ENCODE peak calls at places on chromosomes 2 and 18, in eight cellular contexts. Q, T, B, N, M, H, K and Y are unnamed samples. For H4K20me1, the result is how much of the 10 kb centered on the place peaks cover.

GRCh38 chr18:3720818-3721545 is 271.0 kb downstream of the TGIF1 start:
- DNase-seq in M (no peak), K (no peak), Q (no peak), B (no peak), T (no peak), H (no peak), N (peak), Y (no peak)

GRCh38 chr2:70440621-70441020 is 113.0 kb downstream of the TGFA start:
- DNase-seq in Q (no peak), K (no peak), N (no peak), M (no peak), B (no peak), T (no peak), H (no peak), Y (no peak)

GRCh38 chr18:79940814-79941472 is 10.5 kb downstream of the SLC66A2 start:
- DNase-seq in Q (no peak), H (no peak), M (no peak), B (no peak), K (no peak), N (no peak), T (no peak), Y (no peak)

GRCh38 chr18:79576686-79577351 is 102.8 kb upstream of the CTDP1 start:
- DNase-seq in M (no peak), Q (peak), K (no peak), T (peak), H (no peak), B (no peak), N (no peak), Y (no peak)

GRCh38 chr2:205947621-205948495 is 138.1 kb downstream of the INO80D start:
- DNase-seq in T (peak), B (peak), M (peak), H (peak), N (peak), K (peak), Q (peak), Y (no peak)

GRCh38 chr18:48956378-48956777 is 5.6 kb upstream of the SMAD7 start:
- DNase-seq in K (no peak), M (no peak), H (no peak), Q (peak), T (peak), N (no peak), B (no peak), Y (no peak)

GRCh38 chr18:59517446-59518171 is 158.5 kb upstream of the LMAN1 start:
- DNase-seq in N (no peak), T (peak), Q (peak), M (peak), B (peak), H (peak), K (no peak), Y (no peak)

GRCh38 chr2:120324926-120325325 is 21.0 kb upstream of the INHBB start:
- DNase-seq in T (no peak), K (no peak), M (no peak), H (no peak), Q (no peak), B (no peak), N (no peak), Y (no peak)

GRCh38 chr2:174729797-174730529 is 34.3 kb downstream of the CHRNA1 start:
- DNase-seq in N (no peak), K (no peak), T (peak), B (peak), M (peak), H (no peak), Q (peak), Y (no peak)

GRCh38 chr2:127254386-127254981 is 34.4 kb upstream of the CYP27C1 start:
- DNase-seq in N (no peak), B (no peak), Q (peak), M (no peak), K (no peak), H (no peak), T (peak), Y (no peak)

GRCh38 chr2:16031055-16031847 is 90.9 kb downstream of the MYCN start:
- DNase-seq in B (no peak), M (no peak), T (no peak), K (no peak), Q (no peak), N (no peak), H (no peak), Y (no peak)

GRCh38 chr2:84888401-84889276 is 7.8 kb upstream of the TRABD2A start:
- DNase-seq in M (no peak), H (no peak), K (no peak), N (peak), B (no peak), Q (peak), T (peak), Y (peak)

GRCh38 chr2:100303744-100304143 is 18.6 kb downstream of the LONRF2 start:
- DNase-seq in T (no peak), K (no peak), M (no peak), H (no peak), N (no peak), B (no peak), Q (no peak), Y (no peak)

GRCh38 chr2:61536086-61536722 is 2.0 kb downstream of the XPO1 start:
- DNase-seq in K (no peak), M (no peak), H (peak), N (peak), Q (peak), B (peak), T (peak), Y (no peak)

GRCh38 chr2:216943109-216943508 is 83.2 kb upstream of the TNP1 start:
- DNase-seq in K (no peak), T (no peak), H (no peak), N (no peak), M (no peak), B (no peak), Q (no peak), Y (no peak)

GRCh38 chr2:209973328-209973727 is 29.1 kb upstream of the RPE start:
- DNase-seq in M (no peak), K (no peak), B (no peak), T (no peak), N (no peak), H (no peak), Q (no peak), Y (no peak)

GRCh38 chr2:17830053-17831034 is 14.1 kb downstream of the MSGN1 start:
- DNase-seq in B (peak), K (peak), Q (peak), N (peak), M (peak), H (peak), T (peak), Y (no peak)

GRCh38 chr2:26693287-26693849 is 846 bp downstream of the KCNK3 start:
- DNase-seq in H (no peak), K (no peak), T (no peak), M (peak), N (no peak), B (no peak), Q (no peak), Y (no peak)

GRCh38 chr2:189580662-189581353 is at the start of gene SLC40A1:
- DNase-seq in B (peak), T (peak), Q (peak), K (no peak), M (peak), N (no peak), H (peak), Y (no peak)

GRCh38 chr2:13230221-13230620 is 513.5 kb downstream of the TRIB2 start:
- DNase-seq in M (no peak), N (no peak), K (no peak), T (no peak), H (no peak), Q (no peak), B (no peak), Y (no peak)

GRCh38 chr2:238761802-238762373 is 86.0 kb upstream of the TWIST2 start:
- DNase-seq in K (no peak), H (no peak), T (peak), M (peak), B (no peak), N (no peak), Q (peak), Y (no peak)

GRCh38 chr18:35289293-35290069 is 548 bp downstream of the ZSCAN30 start:
- DNase-seq in B (no peak), Q (peak), M (peak), T (peak), K (no peak), H (peak), N (peak), Y (no peak)

GRCh38 chr18:70636991-70637390 is 348.1 kb downstream of the SOCS6 start:
- DNase-seq in N (no peak), M (no peak), Q (no peak), B (no peak), T (peak), H (no peak), K (no peak), Y (no peak)

GRCh38 chr2:149715005-149715592 is 127.5 kb upstream of the MMADHC start:
- DNase-seq in N (peak), H (peak), Q (peak), K (peak), M (peak), T (peak), B (peak), Y (no peak)

DNA sequence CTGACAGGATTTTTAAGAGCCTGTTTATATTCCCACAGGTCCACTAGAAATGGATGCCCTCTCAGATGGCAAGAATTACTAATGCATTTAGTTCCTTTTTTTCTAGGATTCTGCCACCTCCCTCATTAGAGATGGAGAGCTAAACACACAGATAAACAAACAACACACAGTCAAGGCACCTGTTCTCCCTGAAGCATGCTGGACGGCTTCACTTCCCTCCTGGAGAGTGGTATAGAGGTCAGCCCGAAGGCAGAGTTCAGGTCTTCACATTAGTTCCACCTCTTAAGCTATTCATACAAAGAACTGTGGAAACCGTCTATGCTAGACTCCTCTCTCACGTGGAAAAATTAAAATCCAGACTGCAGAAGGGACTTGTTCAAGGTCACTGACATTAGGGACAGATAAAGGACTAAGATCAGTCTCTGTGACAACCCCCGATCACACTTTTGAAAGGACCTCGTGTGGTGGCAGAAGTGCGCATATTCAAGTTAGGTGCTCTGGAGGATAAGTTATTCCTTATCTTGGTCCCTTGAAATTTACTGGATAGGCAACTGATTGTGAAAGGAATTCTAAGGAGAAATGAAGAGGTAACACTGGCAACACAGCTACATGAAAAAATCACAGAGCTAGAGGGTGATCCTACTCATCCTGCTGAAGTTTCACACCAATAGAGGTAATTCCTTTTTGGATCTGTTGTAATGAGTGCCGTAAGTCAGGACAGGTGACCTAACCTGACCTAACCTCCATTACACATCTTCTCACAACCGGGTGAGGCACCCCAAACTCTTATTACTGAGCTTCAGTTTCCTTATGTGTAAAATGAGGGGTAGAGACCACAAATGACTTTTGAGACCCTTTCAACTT is 75.1 kb downstream of the SPRED2 start:
- DNase-seq in T (no peak), H (no peak), Q (no peak), M (peak), N (peak), B (no peak), K (no peak), Y (no peak)
- H4K20me1 ChIP-seq in T (under half), H (under half), Q (half or more), M (under half), N (under half), B (under half), K (under half), Y (under half)

DNA sequence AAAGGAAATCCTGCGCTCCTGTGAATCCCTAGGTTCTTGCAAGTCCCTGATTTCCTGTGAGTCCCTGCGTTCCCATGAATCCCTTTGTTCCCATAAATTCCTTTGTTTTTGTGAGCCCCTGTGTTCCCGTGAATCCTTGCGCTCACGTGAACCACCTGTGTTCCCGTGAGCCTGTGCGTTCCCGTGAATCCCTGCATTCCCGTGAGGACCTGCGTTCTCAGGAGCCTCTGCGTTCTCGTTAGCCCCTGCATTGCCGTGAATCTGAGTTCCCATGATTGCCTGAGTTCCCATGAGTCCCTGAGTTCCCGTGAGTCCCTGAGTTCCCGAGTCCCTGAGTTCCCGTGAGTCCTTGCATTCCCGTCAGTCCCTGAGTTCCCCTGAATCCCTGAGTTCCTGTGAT is 71.5 kb downstream of the SNTG2 start:
- DNase-seq in H (no peak), N (no peak), Q (no peak), B (no peak), K (no peak), M (peak), T (no peak), Y (no peak)
- H4K20me1 ChIP-seq in H (under half), N (under half), Q (under half), B (under half), K (under half), M (under half), T (under half), Y (under half)

GRCh38 chr2:46993501-46993900 is 77.9 kb upstream of the MCFD2 start:
- DNase-seq in H (no peak), N (no peak), T (no peak), B (no peak), Q (no peak), M (no peak), K (no peak), Y (no peak)
- H4K20me1 ChIP-seq in H (under half), N (under half), T (under half), B (under half), Q (under half), M (under half), K (under half), Y (under half)

GRCh38 chr2:130252880-130253645 is 54.8 kb upstream of the TUBA3E start:
- DNase-seq in N (no peak), K (no peak), H (no peak), M (peak), Q (no peak), B (no peak), T (peak), Y (no peak)
- H4K20me1 ChIP-seq in N (under half), K (under half), H (under half), M (under half), Q (under half), B (under half), T (under half), Y (under half)

GRCh38 chr2:157853211-157853610 is 22.9 kb downstream of the ACVR1 start:
- DNase-seq in N (no peak), K (no peak), Q (no peak), T (no peak), B (no peak), H (no peak), M (no peak), Y (no peak)
- H4K20me1 ChIP-seq in N (under half), K (under half), Q (under half), T (under half), B (under half), H (under half), M (under half), Y (under half)